ENCODE peak calls at places on chromosomes 11 and 22, in five cellular contexts. One of them, this sample, is unnamed.

GRCh38 chr11:126339866-126340434 is 15.5 kb upstream of the ST3GAL4 start:
- DNase-seq in tibial nerve: peak; percentile 73
- DNase-seq in sigmoid colon: peak; percentile 88
- DNase-seq in A549: peak; percentile 64
- DNase-seq in SK-N-SH: no peak
- DNase-seq in this sample: no peak

GRCh38 chr11:125223901-125224331 is 59.4 kb downstream of the PKNOX2 start:
- DNase-seq in tibial nerve: no peak
- DNase-seq in sigmoid colon: no peak
- DNase-seq in A549: no peak
- DNase-seq in SK-N-SH: no peak
- DNase-seq in this sample: no peak

GRCh38 chr11:44454686-44455085 is 110.8 kb upstream of the CD82 start:
- DNase-seq in tibial nerve: no peak
- DNase-seq in sigmoid colon: no peak
- DNase-seq in A549: no peak
- DNase-seq in SK-N-SH: peak; percentile 55
- DNase-seq in this sample: no peak

GRCh38 chr22:23037429-23038333 is 32.6 kb upstream of the GNAZ start:
- DNase-seq in tibial nerve: no peak
- DNase-seq in sigmoid colon: no peak
- DNase-seq in A549: no peak
- DNase-seq in SK-N-SH: no peak
- DNase-seq in this sample: no peak

GRCh38 chr11:133815636-133816035 is 29.7 kb downstream of the SPATA19 start:
- DNase-seq in tibial nerve: no peak
- DNase-seq in sigmoid colon: no peak
- DNase-seq in A549: no peak
- DNase-seq in SK-N-SH: no peak
- DNase-seq in this sample: no peak

GRCh38 chr11:7892751-7893356 is 38.2 kb downstream of the OR10A6 start:
- DNase-seq in tibial nerve: no peak
- DNase-seq in sigmoid colon: no peak
- DNase-seq in A549: peak; percentile 57
- DNase-seq in SK-N-SH: peak; percentile 56
- DNase-seq in this sample: no peak

GRCh38 chr11:99901175-99901574 is 785.9 kb upstream of the ARHGAP42 start:
- DNase-seq in tibial nerve: no peak
- DNase-seq in sigmoid colon: no peak
- DNase-seq in A549: no peak
- DNase-seq in SK-N-SH: no peak
- DNase-seq in this sample: no peak

GRCh38 chr11:78354741-78355705 is 62.6 kb downstream of the GAB2 start:
- DNase-seq in tibial nerve: no peak
- DNase-seq in sigmoid colon: no peak
- DNase-seq in A549: no peak
- DNase-seq in SK-N-SH: peak; percentile 34
- DNase-seq in this sample: no peak

GRCh38 chr22:33601062-33601461 is 319.2 kb downstream of the LARGE1 start:
- DNase-seq in tibial nerve: no peak
- DNase-seq in sigmoid colon: no peak
- DNase-seq in A549: no peak
- DNase-seq in SK-N-SH: no peak
- DNase-seq in this sample: no peak

GRCh38 chr11:24837112-24837511 is 340.3 kb downstream of the LUZP2 start:
- DNase-seq in tibial nerve: no peak
- DNase-seq in sigmoid colon: no peak
- DNase-seq in A549: no peak
- DNase-seq in SK-N-SH: no peak
- DNase-seq in this sample: no peak

GRCh38 chr11:118910309-118911112 is 15.2 kb downstream of the BCL9L start:
- DNase-seq in tibial nerve: peak; percentile 63
- DNase-seq in sigmoid colon: peak; percentile 94
- DNase-seq in A549: peak; percentile 75
- DNase-seq in SK-N-SH: no peak
- DNase-seq in this sample: peak; percentile 93

GRCh38 chr11:110121204-110121603 is 28.0 kb downstream of the ZC3H12C start:
- DNase-seq in tibial nerve: no peak
- DNase-seq in sigmoid colon: no peak
- DNase-seq in A549: no peak
- DNase-seq in SK-N-SH: no peak
- DNase-seq in this sample: no peak

GRCh38 chr22:26127126-26127525 is 42.1 kb upstream of the SEZ6L start:
- DNase-seq in tibial nerve: no peak
- DNase-seq in sigmoid colon: no peak
- DNase-seq in A549: no peak
- DNase-seq in SK-N-SH: no peak
- DNase-seq in this sample: no peak

GRCh38 chr11:16587670-16588069 is 150.8 kb upstream of the C11orf58 start:
- DNase-seq in tibial nerve: no peak
- DNase-seq in sigmoid colon: no peak
- DNase-seq in A549: no peak
- DNase-seq in SK-N-SH: no peak
- DNase-seq in this sample: no peak

GRCh38 chr11:92224394-92225205 is at the start of gene FAT3:
- DNase-seq in tibial nerve: no peak
- DNase-seq in sigmoid colon: peak; percentile 68
- DNase-seq in A549: peak; percentile 56
- DNase-seq in SK-N-SH: peak; percentile 83
- DNase-seq in this sample: peak; percentile 88

GRCh38 chr11:91998466-91998865 is 226.2 kb upstream of the FAT3 start:
- DNase-seq in tibial nerve: no peak
- DNase-seq in sigmoid colon: no peak
- DNase-seq in A549: no peak
- DNase-seq in SK-N-SH: no peak
- DNase-seq in this sample: no peak

GRCh38 chr11:11966354-11966741 is 42.1 kb downstream of the DKK3 start:
- DNase-seq in tibial nerve: no peak
- DNase-seq in sigmoid colon: no peak
- DNase-seq in A549: no peak
- DNase-seq in SK-N-SH: no peak
- DNase-seq in this sample: peak; percentile 12

GRCh38 chr22:39098026-39098425 is 982 bp downstream of the APOBEC3H start:
- DNase-seq in tibial nerve: no peak
- DNase-seq in sigmoid colon: peak; percentile 37
- DNase-seq in A549: no peak
- DNase-seq in SK-N-SH: no peak
- DNase-seq in this sample: no peak

GRCh38 chr11:130315354-130315970 is 745 bp upstream of the ZBTB44 start:
- DNase-seq in tibial nerve: no peak
- DNase-seq in sigmoid colon: peak; percentile 70
- DNase-seq in A549: no peak
- DNase-seq in SK-N-SH: peak; percentile 44
- DNase-seq in this sample: peak; percentile 89

GRCh38 chr22:17418890-17419324 is 49.6 kb downstream of the CECR2 start:
- DNase-seq in tibial nerve: no peak
- DNase-seq in sigmoid colon: no peak
- DNase-seq in A549: no peak
- DNase-seq in SK-N-SH: no peak
- DNase-seq in this sample: peak; percentile 82

GRCh38 chr22:47515384-47516125 is 753.1 kb downstream of the TBC1D22A start:
- DNase-seq in tibial nerve: no peak
- DNase-seq in sigmoid colon: no peak
- DNase-seq in A549: peak; percentile 38
- DNase-seq in SK-N-SH: no peak
- DNase-seq in this sample: no peak

GRCh38 chr11:14070866-14071265 is 108.3 kb downstream of the SPON1 start:
- DNase-seq in tibial nerve: no peak
- DNase-seq in sigmoid colon: no peak
- DNase-seq in A549: no peak
- DNase-seq in SK-N-SH: no peak
- DNase-seq in this sample: no peak

GRCh38 chr11:45751430-45751829 is 53.5 kb upstream of the SLC35C1 start:
- DNase-seq in tibial nerve: no peak
- DNase-seq in sigmoid colon: no peak
- DNase-seq in A549: no peak
- DNase-seq in SK-N-SH: no peak
- DNase-seq in this sample: no peak
- H3K4me3 ChIP-seq in tibial nerve: no peak overlapping the region
- H3K4me3 ChIP-seq in sigmoid colon: no peak overlapping the region
- H3K4me3 ChIP-seq in A549: no peak overlapping the region
- H3K4me3 ChIP-seq in SK-N-SH: no peak overlapping the region
- H3K4me3 ChIP-seq in this sample: no peak overlapping the region

DNA sequence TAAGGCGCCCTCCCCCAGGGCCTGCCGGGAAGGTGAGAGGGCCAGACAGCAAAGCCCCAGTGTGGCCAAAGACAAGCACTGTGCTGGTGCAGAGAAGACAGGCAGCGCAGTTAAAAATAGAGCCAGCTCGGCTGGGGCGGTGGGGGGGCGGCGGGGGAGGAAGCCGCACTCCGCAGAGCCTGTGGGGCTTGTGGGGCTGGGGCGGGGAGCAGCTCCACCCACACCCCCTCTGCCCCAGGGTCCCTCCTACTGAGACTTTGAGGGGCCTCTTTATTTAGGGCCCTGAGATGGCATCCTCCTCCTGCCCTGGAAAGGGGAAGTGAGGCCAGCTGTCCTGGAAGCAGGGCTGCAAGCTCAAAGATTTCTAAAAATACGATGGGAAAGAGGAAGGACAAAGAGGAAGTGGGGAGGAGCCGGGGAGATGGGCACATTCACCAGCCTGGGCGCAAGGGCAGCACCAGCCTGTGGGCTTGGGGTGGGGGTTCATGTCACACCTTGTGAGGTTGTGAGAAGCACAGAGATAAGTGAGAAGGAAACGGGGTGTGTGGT is 2.6 kb downstream of the CYTH4 start:
- DNase-seq in tibial nerve: no peak
- DNase-seq in sigmoid colon: peak; percentile 80
- DNase-seq in A549: no peak
- DNase-seq in SK-N-SH: no peak
- DNase-seq in this sample: peak; percentile 78
- TF ChIP-seq EP300 in tibial nerve: no peak
- TF ChIP-seq EP300 in sigmoid colon: no peak
- TF ChIP-seq EP300 in A549: no peak
- TF ChIP-seq EP300 in SK-N-SH: no peak
- TF ChIP-seq EP300 in this sample: no peak

GRCh38 chr11:77067776-77068460 is 1.1 kb downstream of the CAPN5 start:
- DNase-seq in tibial nerve: no peak
- DNase-seq in sigmoid colon: peak; percentile 67
- DNase-seq in A549: no peak
- DNase-seq in SK-N-SH: no peak
- DNase-seq in this sample: no peak
- H3K4me3 ChIP-seq in tibial nerve: peak overlapping the region; percentile 90
- H3K4me3 ChIP-seq in sigmoid colon: peak overlapping the region; percentile 56
- H3K4me3 ChIP-seq in A549: peak overlapping the region; percentile 65
- H3K4me3 ChIP-seq in SK-N-SH: peak overlapping the region; percentile 89
- H3K4me3 ChIP-seq in this sample: peak overlapping the region; percentile 64

GRCh38 chr11:69130586-69131566 is 24.9 kb upstream of the SMIM38 start:
- DNase-seq in tibial nerve: peak; percentile 4
- DNase-seq in sigmoid colon: no peak
- DNase-seq in A549: no peak
- DNase-seq in SK-N-SH: no peak
- DNase-seq in this sample: no peak
- TF ChIP-seq EP300 in tibial nerve: no peak
- TF ChIP-seq EP300 in sigmoid colon: no peak
- TF ChIP-seq EP300 in A549: no peak
- TF ChIP-seq EP300 in SK-N-SH: no peak
- TF ChIP-seq EP300 in this sample: no peak

DNA sequence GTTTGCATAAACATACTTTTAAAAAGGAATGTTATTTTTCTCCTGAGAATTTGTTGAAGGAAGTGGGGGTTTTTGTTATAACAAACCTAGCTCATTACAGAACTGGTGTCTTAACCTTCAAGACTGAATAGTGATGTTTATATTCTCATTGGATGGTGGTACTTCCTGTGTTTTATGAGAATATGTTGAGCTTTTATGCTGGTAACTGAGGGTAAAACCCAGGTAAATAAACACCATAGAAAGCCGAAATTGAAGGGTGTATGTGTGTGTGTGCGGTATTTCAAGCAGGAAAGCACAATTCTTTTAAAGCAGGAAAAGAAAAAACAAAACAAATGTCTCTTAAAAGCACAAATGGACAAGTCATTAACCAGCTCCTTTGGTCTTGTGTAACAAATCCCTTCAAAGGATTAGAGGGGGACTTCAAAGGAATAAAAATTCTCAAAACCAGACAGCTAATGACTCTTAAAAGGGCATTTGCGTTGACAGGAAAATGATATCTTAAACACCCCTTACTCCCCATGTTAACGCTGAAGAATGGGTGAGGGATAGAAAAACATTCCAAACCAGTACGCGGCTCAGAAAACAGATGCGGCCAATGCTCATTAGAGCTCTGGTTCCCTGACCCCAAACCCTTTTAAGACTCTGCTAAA is 23.8 kb downstream of the LMO2 start:
- DNase-seq in tibial nerve: no peak
- DNase-seq in sigmoid colon: no peak
- DNase-seq in A549: no peak
- DNase-seq in SK-N-SH: no peak
- DNase-seq in this sample: no peak
- H3K4me3 ChIP-seq in tibial nerve: peak overlapping the region; percentile 47
- H3K4me3 ChIP-seq in sigmoid colon: peak overlapping the region; percentile 54
- H3K4me3 ChIP-seq in A549: no peak overlapping the region
- H3K4me3 ChIP-seq in SK-N-SH: no peak overlapping the region
- H3K4me3 ChIP-seq in this sample: peak overlapping the region; percentile 29

GRCh38 chr11:89436071-89436470 is 55.1 kb downstream of the NOX4 start:
- DNase-seq in tibial nerve: no peak
- DNase-seq in sigmoid colon: no peak
- DNase-seq in A549: no peak
- DNase-seq in SK-N-SH: no peak
- DNase-seq in this sample: peak; percentile 60
- TF ChIP-seq EP300 in tibial nerve: no peak
- TF ChIP-seq EP300 in sigmoid colon: no peak
- TF ChIP-seq EP300 in A549: no peak
- TF ChIP-seq EP300 in SK-N-SH: no peak
- TF ChIP-seq EP300 in this sample: no peak

GRCh38 chr22:41369837-41370236 is 11.9 kb upstream of the TEF start:
- DNase-seq in tibial nerve: no peak
- DNase-seq in sigmoid colon: no peak
- DNase-seq in A549: no peak
- DNase-seq in SK-N-SH: no peak
- DNase-seq in this sample: no peak
- H3K4me3 ChIP-seq in tibial nerve: no peak overlapping the region
- H3K4me3 ChIP-seq in sigmoid colon: no peak overlapping the region
- H3K4me3 ChIP-seq in A549: no peak overlapping the region
- H3K4me3 ChIP-seq in SK-N-SH: no peak overlapping the region
- H3K4me3 ChIP-seq in this sample: peak overlapping the region; percentile 62

This sample was measured in upper lobe of left lung.